ENCODE peak calls at places on chromosomes 4 and X, in six cellular contexts. J is RWPE1; P is GM13977; Z is NCI-H460; I is stimulated activated CD8-positive, alpha-beta memory T cell treated with anti-CD3 and anti-CD28 coated beads, Interleukin-4, amount 100 ng/mL, for 48 hours; K is astrocyte of the cerebellum. Q is an unnamed sample.

GRCh38 chr4:21032246-21032645 is 332.0 kb downstream of the PACRGL start:
- DNase-seq in K (no peak), P (no peak), Z (no peak), I (no peak), J (no peak), Q (no peak)

GRCh38 chr4:8322794-8323704 is 53.5 kb downstream of the HTRA3 start:
- DNase-seq in K (no peak), I (peak; percentile 3), J (no peak), P (no peak), Z (no peak), Q (no peak)

GRCh38 chrX:16748425-16748824 is 29.0 kb downstream of the SYAP1 start:
- DNase-seq in J (no peak), Z (no peak), K (no peak), I (no peak), P (no peak), Q (no peak)

GRCh38 chr4:22410645-22411247 is 105.1 kb downstream of the ADGRA3 start:
- DNase-seq in P (peak; percentile 3), I (no peak), J (no peak), K (no peak), Z (peak; percentile 11), Q (no peak)

GRCh38 chrX:38798956-38799355 is 2.3 kb upstream of the MID1IP1 start:
- DNase-seq in K (peak; percentile 41), P (no peak), Z (no peak), I (no peak), J (peak; percentile 17), Q (no peak)

GRCh38 chr4:1866095-1866755 is 5.0 kb upstream of the NSD2 start:
- DNase-seq in Z (no peak), I (no peak), P (no peak), J (no peak), K (no peak), Q (no peak)

GRCh38 chr4:1154523-1155182 is 17.7 kb downstream of the SPON2 start:
- DNase-seq in Z (no peak), K (no peak), P (no peak), J (no peak), I (no peak), Q (no peak)

GRCh38 chrX:133390647-133391046 is 24.6 kb downstream of the GPC4 start:
- DNase-seq in I (no peak), P (no peak), Z (no peak), J (no peak), K (no peak), Q (no peak)

GRCh38 chr4:184383497-184384055 is 90.8 kb downstream of the IRF2 start:
- DNase-seq in J (peak; percentile 94), I (no peak), P (no peak), K (peak; percentile 88), Z (peak; percentile 60), Q (no peak)

GRCh38 chr4:173519130-173520101 is 10.6 kb downstream of the HAND2 start:
- DNase-seq in P (no peak), Z (no peak), I (no peak), J (no peak), K (no peak), Q (no peak)

GRCh38 chrX:129193357-129193756 is 329.9 kb downstream of the SMARCA1 start:
- DNase-seq in Z (peak; percentile 78), I (no peak), P (no peak), K (no peak), J (peak; percentile 14), Q (no peak)

GRCh38 chrX:136143714-136144113 is 3.6 kb upstream of the FHL1 start:
- DNase-seq in Z (no peak), K (no peak), P (no peak), I (no peak), J (no peak), Q (peak; percentile 5)

GRCh38 chrX:9312922-9313867 is 151.7 kb upstream of the TBL1X start:
- DNase-seq in I (peak; percentile 88), P (peak; percentile 31), Z (peak; percentile 29), J (peak; percentile 2), K (no peak), Q (peak; percentile 81)

GRCh38 chr4:147303506-147303905 is 177.4 kb upstream of the EDNRA start:
- DNase-seq in I (no peak), K (no peak), P (no peak), Z (no peak), J (no peak), Q (no peak)

GRCh38 chr4:138977525-138977924 is 38.1 kb upstream of the NOCT start:
- DNase-seq in K (no peak), P (peak; percentile 59), J (no peak), I (no peak), Z (no peak), Q (no peak)

GRCh38 chr4:24024597-24024996 is 134.8 kb upstream of the PPARGC1A start:
- DNase-seq in J (no peak), P (no peak), K (no peak), I (no peak), Z (peak; percentile 18), Q (no peak)